ENCODE peak calls at places on chromosomes 4 and X, in seven cellular contexts. O is sigmoid colon, K is stomach, A is lung, T is HFF-Myc, J is bronchial epithelial cell, E is GM12865. N is an unnamed sample.

GRCh38 chrX:16993791-16994318 is 47.4 kb downstream of the REPS2 start:
- DNase-seq in O (no peak), K (no peak), A (no peak), T (no peak), J (no peak), E (no peak), N (no peak)

GRCh38 chrX:104324871-104325585 is 70.3 kb upstream of the ESX1 start:
- DNase-seq in O (no peak), K (no peak), A (no peak), T (no peak), J (peak), E (no peak), N (no peak)

GRCh38 chrX:68842781-68843581 is 14.2 kb downstream of the EFNB1 start:
- DNase-seq in O (no peak), K (peak), A (no peak), T (no peak), J (peak), E (no peak), N (no peak)

GRCh38 chr4:169485791-169486742 is 126.3 kb downstream of the NEK1 start:
- DNase-seq in O (no peak), K (no peak), A (no peak), T (peak), J (peak), E (peak), N (peak)

GRCh38 chr4:106548446-106549044 is 180.0 kb upstream of the GIMD1 start:
- DNase-seq in O (no peak), K (no peak), A (no peak), T (no peak), J (no peak), E (no peak), N (no peak)

GRCh38 chrX:134685662-134686061 is 27.4 kb upstream of the PLAC1 start:
- DNase-seq in O (no peak), K (no peak), A (no peak), T (no peak), J (no peak), E (peak), N (no peak)

GRCh38 chrX:71919886-71920285 is 9.2 kb downstream of the NHSL2 start:
- DNase-seq in O (no peak), K (no peak), A (no peak), T (no peak), J (no peak), E (no peak), N (no peak)

GRCh38 chrX:24479924-24480722 is 15.0 kb downstream of the PDK3 start:
- DNase-seq in O (no peak), K (no peak), A (peak), T (no peak), J (peak), E (peak), N (no peak)

GRCh38 chrX:48665991-48666390 is 17.6 kb upstream of the WAS start:
- DNase-seq in O (no peak), K (no peak), A (no peak), T (no peak), J (peak), E (no peak), N (no peak)

GRCh38 chrX:154739952-154740351 is 10.9 kb downstream of the GAB3 start:
- DNase-seq in O (no peak), K (no peak), A (no peak), T (no peak), J (no peak), E (no peak), N (no peak)

GRCh38 chr4:44738615-44739014 is 12.3 kb upstream of the GNPDA2 start:
- DNase-seq in O (no peak), K (no peak), A (no peak), T (no peak), J (no peak), E (peak), N (no peak)

GRCh38 chr4:7358100-7358735 is 76.5 kb downstream of the PSAPL1 start:
- DNase-seq in O (peak), K (peak), A (peak), T (peak), J (peak), E (no peak), N (peak)

GRCh38 chr4:23720556-23720955 is 169.3 kb downstream of the PPARGC1A start:
- DNase-seq in O (no peak), K (no peak), A (no peak), T (no peak), J (no peak), E (no peak), N (no peak)

GRCh38 chr4:23718435-23718834 is 171.4 kb downstream of the PPARGC1A start:
- DNase-seq in O (no peak), K (no peak), A (no peak), T (no peak), J (no peak), E (no peak), N (no peak)

DNA sequence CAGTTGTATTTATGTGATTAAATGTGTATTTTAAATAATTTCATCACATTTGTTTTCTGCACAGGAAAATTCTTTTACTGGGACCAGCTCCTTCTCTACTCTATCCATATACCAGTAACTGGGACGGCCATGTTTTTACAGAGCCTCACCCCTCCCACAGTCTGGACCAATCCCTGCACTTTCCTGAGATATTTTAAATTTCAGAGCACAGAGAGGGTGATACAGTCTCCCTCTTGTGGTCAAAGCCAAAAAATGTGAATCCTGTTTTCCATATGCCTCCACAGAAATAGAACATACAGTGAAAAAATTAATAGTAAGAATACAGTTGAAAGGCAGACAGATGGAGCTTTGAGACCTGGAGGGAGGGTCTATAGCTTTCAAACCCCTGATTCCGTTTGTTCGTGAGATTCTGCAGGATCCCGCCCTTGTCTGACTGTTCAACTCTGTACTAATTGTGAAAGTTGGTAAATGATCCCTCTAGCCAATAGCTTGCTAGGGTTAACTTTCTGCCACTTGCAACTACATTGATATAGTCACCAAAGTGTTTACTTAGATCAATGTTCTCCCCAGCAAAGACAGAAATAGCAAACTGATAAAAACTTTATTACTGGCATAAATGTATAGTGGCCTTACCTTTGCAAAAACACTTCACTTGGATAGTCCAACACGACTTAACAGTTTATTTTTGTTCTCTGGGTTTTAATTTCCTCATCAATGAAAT is 172.2 kb downstream of the PPARGC1A start:
- DNase-seq in O (no peak), K (no peak), A (no peak), T (no peak), J (peak), E (peak), N (peak)
- TF ChIP-seq CTCF in O (no peak), K (no peak), A (no peak), T (peak), J (peak), E (peak), N (peak)

GRCh38 chrX:18828832-18829404 is 121.5 kb downstream of the PPEF1 start:
- DNase-seq in O (no peak), K (no peak), A (no peak), T (no peak), J (peak), E (peak), N (no peak)

GRCh38 chrX:18833071-18833731 is 125.8 kb downstream of the PPEF1 start:
- DNase-seq in O (peak), K (no peak), A (no peak), T (no peak), J (no peak), E (no peak), N (no peak)
- H3K4me3 ChIP-seq in O (no peak), K (no peak), A (no peak), T (no peak), J (no peak), E (no peak), N (no peak)

GRCh38 chr4:1093391-1094335 is 19.7 kb downstream of the RNF212 start:
- DNase-seq in O (no peak), K (no peak), A (no peak), T (no peak), J (no peak), E (no peak), N (no peak)
- TF ChIP-seq CTCF in O (no peak), K (no peak), A (no peak), T (no peak), J (no peak), E (no peak), N (no peak)

DNA sequence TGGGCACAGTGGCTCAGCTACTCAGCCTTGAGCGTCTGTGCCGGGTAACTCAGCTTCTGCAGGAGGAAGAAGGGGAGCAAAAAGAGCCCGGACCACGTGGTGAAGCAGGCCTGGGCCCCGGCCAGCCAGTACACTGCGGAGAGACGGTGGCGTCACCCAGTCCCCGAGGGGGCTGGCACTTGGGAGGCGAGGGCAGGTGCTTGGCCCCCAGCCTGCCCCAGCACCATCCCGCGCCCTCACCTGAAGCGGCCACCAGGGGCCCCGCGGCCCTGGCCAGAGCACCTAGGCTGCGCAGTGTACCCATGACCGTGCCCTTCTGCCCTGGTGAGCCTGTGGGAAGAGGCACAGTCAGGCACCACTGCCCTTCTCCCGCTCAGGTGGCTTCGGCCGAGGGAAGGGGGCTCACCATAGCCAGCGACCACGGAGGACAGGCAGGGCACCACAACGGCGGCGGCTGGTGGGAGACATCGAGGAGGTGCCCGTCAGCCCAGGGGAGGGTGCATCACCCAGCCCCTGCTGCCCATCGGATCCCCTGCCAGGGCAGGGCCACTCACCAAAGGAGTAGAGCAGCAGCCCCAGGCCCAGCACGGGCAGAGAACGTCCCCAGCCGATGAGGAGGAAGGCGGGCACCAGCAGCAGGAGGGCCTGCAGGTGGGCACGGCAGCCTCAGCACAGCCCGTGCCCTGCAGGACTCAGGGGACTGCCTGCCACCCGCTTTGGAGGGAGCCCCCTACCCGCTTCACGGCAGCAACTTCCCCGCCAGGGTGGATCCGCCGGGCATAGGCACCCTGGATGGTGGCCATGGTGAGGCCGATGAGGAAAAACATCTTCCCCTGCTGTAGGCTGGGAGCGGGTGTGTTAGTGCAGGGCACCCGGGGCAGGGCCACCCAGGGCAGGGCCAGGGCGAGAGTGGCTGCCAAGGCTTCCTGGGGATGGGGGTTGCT is 32.1 kb downstream of the NOP14 start:
- DNase-seq in O (no peak), K (peak), A (peak), T (no peak), J (no peak), E (no peak), N (no peak)
- H3K4me3 ChIP-seq in O (no peak), K (no peak), A (no peak), T (no peak), J (no peak), E (peak), N (no peak)

DNA sequence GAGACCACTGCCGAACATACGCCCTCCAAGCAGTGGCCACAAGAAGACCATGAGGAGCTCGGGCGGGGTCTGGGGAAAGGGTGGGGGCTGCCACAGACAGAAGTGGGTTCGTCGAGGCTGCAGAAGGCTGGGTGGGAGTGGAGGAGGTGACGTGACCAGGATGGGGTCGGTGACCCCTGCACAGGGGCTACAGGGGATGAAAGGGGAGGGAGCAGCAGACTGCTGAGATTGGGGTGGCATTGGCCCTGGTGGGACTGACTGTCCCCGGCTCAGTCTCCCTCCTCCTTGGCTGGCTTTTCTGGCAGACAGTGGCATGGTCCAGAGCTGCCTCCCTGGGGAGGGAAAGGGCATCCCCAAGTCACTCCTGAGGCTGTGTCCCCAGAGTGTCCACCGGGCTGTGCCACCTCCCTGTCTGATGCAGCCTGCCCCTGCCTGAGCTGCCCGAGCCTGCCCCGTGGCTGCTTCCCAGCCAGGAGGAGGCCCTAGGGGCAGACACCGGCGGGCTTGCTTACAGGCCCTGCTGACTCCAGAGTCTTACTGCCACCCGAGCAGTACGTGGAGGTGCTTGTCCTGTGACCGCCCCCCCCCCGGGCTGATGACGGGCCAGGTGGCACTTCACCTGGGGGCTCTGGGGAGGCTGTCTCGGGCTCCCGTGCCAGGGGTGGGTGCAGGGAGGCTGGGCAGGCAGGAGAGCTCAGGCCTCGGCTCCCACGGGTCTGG is 7.2 kb downstream of the SH3BP2 start:
- DNase-seq in O (peak), K (no peak), A (no peak), T (no peak), J (peak), E (peak), N (no peak)
- TF ChIP-seq CTCF in O (no peak), K (no peak), A (no peak), T (no peak), J (peak), E (no peak), N (no peak)

GRCh38 chr4:24795666-24796381 is 451 bp downstream of the SOD3 start:
- DNase-seq in O (no peak), K (no peak), A (no peak), T (no peak), J (no peak), E (no peak), N (no peak)

GRCh38 chr4:24793219-24794005 is 2.0 kb upstream of the SOD3 start:
- DNase-seq in O (no peak), K (no peak), A (no peak), T (no peak), J (peak), E (no peak), N (no peak)

GRCh38 chr4:24796632-24797031 is 1.3 kb downstream of the SOD3 start:
- DNase-seq in O (no peak), K (no peak), A (no peak), T (no peak), J (no peak), E (no peak), N (no peak)

GRCh38 chr4:24794111-24794860 is 1.1 kb upstream of the SOD3 start:
- DNase-seq in O (peak), K (no peak), A (no peak), T (no peak), J (no peak), E (no peak), N (no peak)

GRCh38 chr4:24794916-24795665 is at the start of gene SOD3:
- DNase-seq in O (peak), K (peak), A (peak), T (no peak), J (peak), E (no peak), N (peak)
- H3K4me3 ChIP-seq in O (peak), K (peak), A (no peak), T (no peak), J (no peak), E (no peak), N (peak)

GRCh38 chr4:158894826-158895225 is 126.0 kb downstream of the FNIP2 start:
- DNase-seq in O (no peak), K (no peak), A (no peak), T (no peak), J (no peak), E (no peak), N (no peak)

GRCh38 chr4:158890294-158890693 is 121.5 kb downstream of the FNIP2 start:
- DNase-seq in O (no peak), K (no peak), A (no peak), T (no peak), J (no peak), E (no peak), N (no peak)

GRCh38 chr4:158891256-158891655 is 122.4 kb downstream of the FNIP2 start:
- DNase-seq in O (no peak), K (no peak), A (no peak), T (no peak), J (no peak), E (no peak), N (no peak)

GRCh38 chr4:158896459-158897238 is 127.8 kb downstream of the FNIP2 start:
- DNase-seq in O (no peak), K (no peak), A (no peak), T (no peak), J (peak), E (no peak), N (no peak)

GRCh38 chr4:158895797-158896442 is 127.1 kb downstream of the FNIP2 start:
- DNase-seq in O (no peak), K (peak), A (no peak), T (no peak), J (peak), E (no peak), N (no peak)
- TF ChIP-seq CTCF in O (no peak), K (no peak), A (no peak), T (no peak), J (peak), E (no peak), N (no peak)

GRCh38 chr4:123506311-123506685 is 109.7 kb downstream of the SPRY1 start:
- DNase-seq in O (no peak), K (no peak), A (no peak), T (no peak), J (no peak), E (no peak), N (no peak)
- H3K4me3 ChIP-seq in O (no peak), K (peak), A (no peak), T (no peak), J (peak), E (no peak), N (peak)

DNA sequence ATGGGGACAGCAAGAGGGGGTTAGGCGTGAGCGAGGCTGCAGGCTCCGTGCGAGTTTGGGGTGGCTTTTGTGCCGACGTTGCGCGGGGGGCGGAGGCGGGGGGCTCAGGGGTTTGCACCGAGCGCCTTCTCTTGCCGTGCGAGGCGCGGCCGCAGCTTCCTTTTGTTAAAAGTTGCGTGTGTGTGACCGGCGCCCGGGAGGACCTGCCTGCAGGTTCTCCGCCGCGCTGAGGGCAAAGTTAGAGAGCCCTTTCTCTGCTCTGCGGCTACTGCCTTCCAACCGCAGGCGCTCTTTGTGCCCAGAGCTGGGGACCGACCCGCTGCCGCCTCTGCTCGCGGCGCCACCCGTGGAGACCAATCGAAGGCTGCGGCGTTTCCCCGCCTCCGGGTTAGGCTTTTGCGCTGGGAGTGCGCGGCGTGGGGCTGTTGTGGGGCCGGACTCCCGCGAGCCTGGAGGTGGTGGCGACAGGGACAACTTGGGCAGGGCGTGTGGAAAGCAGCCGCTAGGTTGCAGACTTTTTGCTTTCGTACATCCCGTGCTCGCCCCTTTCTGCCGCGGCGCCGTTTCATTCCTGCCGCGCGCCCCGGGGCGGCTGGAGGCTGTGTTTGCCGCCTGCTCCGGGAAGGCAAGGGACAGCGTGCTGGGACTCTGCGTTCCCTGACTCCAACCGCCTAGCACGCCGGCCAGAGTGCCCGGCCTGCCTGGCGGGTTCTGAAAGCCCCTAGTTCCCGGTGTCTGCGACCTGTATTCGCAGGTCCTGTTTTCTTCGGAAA is 750 bp downstream of the KIT start:
- DNase-seq in O (no peak), K (peak), A (peak), T (no peak), J (no peak), E (peak), N (no peak)
- TF ChIP-seq CTCF in O (no peak), K (no peak), A (no peak), T (peak), J (no peak), E (peak), N (peak)

N was measured in retinal pigment epithelial cell.